ENCODE peak calls at places on chromosomes 13 and 19, in five cellular contexts. One of them, this sample, is unnamed.

GRCh38 chr19:876780-877314 is 16.1 kb downstream of the MED16 start:
- DNase-seq in astrocyte of the spinal cord: no peak
- DNase-seq in colonic mucosa: no peak
- DNase-seq in AG09309: no peak
- DNase-seq in GM23338: no peak
- DNase-seq in this sample: no peak

GRCh38 chr13:41156611-41157010 is 24.0 kb upstream of the KBTBD6 start:
- DNase-seq in astrocyte of the spinal cord: no peak
- DNase-seq in colonic mucosa: no peak
- DNase-seq in AG09309: no peak
- DNase-seq in GM23338: no peak
- DNase-seq in this sample: no peak

GRCh38 chr13:79447741-79448140 is 33.2 kb upstream of the NDFIP2 start:
- DNase-seq in astrocyte of the spinal cord: no peak
- DNase-seq in colonic mucosa: no peak
- DNase-seq in AG09309: no peak
- DNase-seq in GM23338: no peak
- DNase-seq in this sample: no peak

GRCh38 chr13:41058229-41059070 is 2.9 kb upstream of the WBP4 start:
- DNase-seq in astrocyte of the spinal cord: no peak
- DNase-seq in colonic mucosa: no peak
- DNase-seq in AG09309: no peak
- DNase-seq in GM23338: no peak
- DNase-seq in this sample: no peak

GRCh38 chr13:70473912-70474311 is 365.7 kb upstream of the KLHL1 start:
- DNase-seq in astrocyte of the spinal cord: no peak
- DNase-seq in colonic mucosa: no peak
- DNase-seq in AG09309: no peak
- DNase-seq in GM23338: no peak
- DNase-seq in this sample: no peak

GRCh38 chr13:63737418-63737817 is 2321.8 kb upstream of the PCDH20 start:
- DNase-seq in astrocyte of the spinal cord: no peak
- DNase-seq in colonic mucosa: no peak
- DNase-seq in AG09309: no peak
- DNase-seq in GM23338: no peak
- DNase-seq in this sample: no peak

GRCh38 chr13:38417727-38418126 is 68.1 kb downstream of the UFM1 start:
- DNase-seq in astrocyte of the spinal cord: no peak
- DNase-seq in colonic mucosa: no peak
- DNase-seq in AG09309: no peak
- DNase-seq in GM23338: peak; percentile 60
- DNase-seq in this sample: no peak

GRCh38 chr19:38457690-38458405 is 24.4 kb downstream of the RYR1 start:
- DNase-seq in astrocyte of the spinal cord: no peak
- DNase-seq in colonic mucosa: no peak
- DNase-seq in AG09309: no peak
- DNase-seq in GM23338: no peak
- DNase-seq in this sample: no peak

GRCh38 chr13:113646921-113647340 is 11.1 kb downstream of the ATP4B start:
- DNase-seq in astrocyte of the spinal cord: no peak
- DNase-seq in colonic mucosa: no peak
- DNase-seq in AG09309: no peak
- DNase-seq in GM23338: no peak
- DNase-seq in this sample: no peak

GRCh38 chr13:100836696-100837095 is 162.1 kb upstream of the TMTC4 start:
- DNase-seq in astrocyte of the spinal cord: peak; percentile 46
- DNase-seq in colonic mucosa: no peak
- DNase-seq in AG09309: no peak
- DNase-seq in GM23338: no peak
- DNase-seq in this sample: no peak

GRCh38 chr19:2560369-2560768 is 84.4 kb downstream of the GADD45B start:
- DNase-seq in astrocyte of the spinal cord: no peak
- DNase-seq in colonic mucosa: no peak
- DNase-seq in AG09309: no peak
- DNase-seq in GM23338: no peak
- DNase-seq in this sample: no peak

GRCh38 chr13:109642358-109642757 is 144.0 kb downstream of the IRS2 start:
- DNase-seq in astrocyte of the spinal cord: no peak
- DNase-seq in colonic mucosa: no peak
- DNase-seq in AG09309: no peak
- DNase-seq in GM23338: no peak
- DNase-seq in this sample: no peak

GRCh38 chr19:18657590-18658365 is 20.9 kb downstream of the KLHL26 start:
- DNase-seq in astrocyte of the spinal cord: peak; percentile 93
- DNase-seq in colonic mucosa: no peak
- DNase-seq in AG09309: peak; percentile 48
- DNase-seq in GM23338: peak; percentile 78
- DNase-seq in this sample: no peak

GRCh38 chr13:40477623-40478608 is 188.5 kb downstream of the FOXO1 start:
- DNase-seq in astrocyte of the spinal cord: no peak
- DNase-seq in colonic mucosa: no peak
- DNase-seq in AG09309: no peak
- DNase-seq in GM23338: no peak
- DNase-seq in this sample: no peak

GRCh38 chr19:29590278-29590677 is 15.8 kb upstream of the POP4 start:
- DNase-seq in astrocyte of the spinal cord: no peak
- DNase-seq in colonic mucosa: no peak
- DNase-seq in AG09309: no peak
- DNase-seq in GM23338: peak; percentile 37
- DNase-seq in this sample: no peak

GRCh38 chr19:38529610-38530009 is 88.1 kb downstream of the MAP4K1 start:
- DNase-seq in astrocyte of the spinal cord: no peak
- DNase-seq in colonic mucosa: no peak
- DNase-seq in AG09309: no peak
- DNase-seq in GM23338: no peak
- DNase-seq in this sample: no peak

GRCh38 chr19:34269968-34270621 is 15.7 kb downstream of the GARRE1 start:
- DNase-seq in astrocyte of the spinal cord: peak; percentile 65
- DNase-seq in colonic mucosa: peak; percentile 45
- DNase-seq in AG09309: no peak
- DNase-seq in GM23338: peak; percentile 69
- DNase-seq in this sample: peak; percentile 79

GRCh38 chr13:60431108-60431700 is 34.2 kb downstream of the TDRD3 start:
- DNase-seq in astrocyte of the spinal cord: peak; percentile 76
- DNase-seq in colonic mucosa: no peak
- DNase-seq in AG09309: peak; percentile 37
- DNase-seq in GM23338: peak; percentile 82
- DNase-seq in this sample: peak; percentile 54

DNA sequence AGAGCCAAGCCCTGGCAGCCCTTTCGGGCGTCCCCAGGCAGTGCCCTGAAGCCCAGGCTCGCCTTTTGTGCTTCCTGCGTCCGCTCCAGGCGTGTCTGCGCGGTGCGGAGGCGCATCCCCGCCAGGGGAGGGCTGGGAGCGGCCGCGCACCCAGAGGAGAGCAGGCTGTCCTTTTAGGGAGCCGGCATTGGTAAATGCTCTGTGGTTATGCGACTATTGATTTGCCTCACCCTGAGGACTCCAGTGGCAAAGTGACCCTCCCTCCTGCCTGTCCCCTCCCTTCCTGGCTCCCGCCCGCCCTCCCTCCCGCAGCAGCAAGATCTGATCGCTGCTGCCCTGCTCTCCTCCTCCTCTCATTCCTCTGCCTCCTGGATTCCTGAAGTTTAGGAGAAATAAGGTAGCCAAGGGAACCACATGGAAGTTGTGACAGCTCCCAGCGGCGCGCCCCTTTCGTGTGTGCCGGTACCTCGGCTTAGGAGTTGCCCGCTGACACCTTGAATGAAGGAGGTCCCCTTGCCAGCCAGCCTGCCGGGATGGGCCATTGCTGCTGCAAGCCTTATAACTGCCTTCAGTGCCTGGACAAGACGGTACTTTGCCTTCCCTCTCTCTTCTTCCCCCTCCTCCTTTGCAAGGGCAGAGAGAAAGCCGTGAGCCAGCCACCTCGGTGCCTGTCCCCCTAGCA is 167.0 kb downstream of the SLC7A1 start:
- DNase-seq in astrocyte of the spinal cord: no peak
- DNase-seq in colonic mucosa: no peak
- DNase-seq in AG09309: no peak
- DNase-seq in GM23338: peak; percentile 87
- DNase-seq in this sample: no peak
- H3K4me3 ChIP-seq in astrocyte of the spinal cord: peak overlapping the region; percentile 29
- H3K4me3 ChIP-seq in colonic mucosa: no peak overlapping the region
- H3K4me3 ChIP-seq in AG09309: peak overlapping the region; percentile 24
- H3K4me3 ChIP-seq in GM23338: peak overlapping the region; percentile 66
- H3K4me3 ChIP-seq in this sample: no peak overlapping the region

GRCh38 chr19:42613666-42614065 is 18.9 kb upstream of the CEACAM8 start:
- DNase-seq in astrocyte of the spinal cord: no peak
- DNase-seq in colonic mucosa: no peak
- DNase-seq in AG09309: no peak
- DNase-seq in GM23338: no peak
- DNase-seq in this sample: no peak

DNA sequence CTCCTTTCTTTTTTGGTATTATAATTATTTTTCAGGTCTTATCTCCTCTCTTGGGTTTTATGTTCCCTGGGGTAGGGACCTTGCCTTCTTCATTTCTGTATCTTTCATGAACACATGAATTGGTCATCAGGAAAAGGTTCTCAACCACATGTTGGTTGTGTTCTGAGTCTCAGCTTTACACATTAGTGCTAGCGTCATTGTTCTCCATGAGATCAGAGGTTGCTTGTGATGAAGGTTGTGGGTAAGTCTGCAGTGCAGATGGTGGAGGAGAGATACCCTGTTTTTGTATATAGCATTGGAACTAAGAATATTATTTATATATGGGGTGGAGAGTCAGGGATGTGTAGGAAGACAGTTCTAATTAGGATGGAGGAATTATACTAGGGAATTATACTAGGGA is 24.5 kb upstream of the CEACAM8 start:
- DNase-seq in astrocyte of the spinal cord: no peak
- DNase-seq in colonic mucosa: no peak
- DNase-seq in AG09309: no peak
- DNase-seq in GM23338: no peak
- DNase-seq in this sample: no peak
- TF ChIP-seq CTCF in astrocyte of the spinal cord: no peak
- TF ChIP-seq CTCF in colonic mucosa: no peak
- TF ChIP-seq CTCF in AG09309: no peak
- TF ChIP-seq CTCF in GM23338: no peak
- TF ChIP-seq CTCF in this sample: no peak

GRCh38 chr13:20370815-20371421 is 138.8 kb upstream of the GJB6 start:
- DNase-seq in astrocyte of the spinal cord: no peak
- DNase-seq in colonic mucosa: no peak
- DNase-seq in AG09309: no peak
- DNase-seq in GM23338: peak; percentile 31
- DNase-seq in this sample: no peak
- H3K4me3 ChIP-seq in astrocyte of the spinal cord: no peak overlapping the region
- H3K4me3 ChIP-seq in colonic mucosa: no peak overlapping the region
- H3K4me3 ChIP-seq in AG09309: no peak overlapping the region
- H3K4me3 ChIP-seq in GM23338: no peak overlapping the region
- H3K4me3 ChIP-seq in this sample: no peak overlapping the region

DNA sequence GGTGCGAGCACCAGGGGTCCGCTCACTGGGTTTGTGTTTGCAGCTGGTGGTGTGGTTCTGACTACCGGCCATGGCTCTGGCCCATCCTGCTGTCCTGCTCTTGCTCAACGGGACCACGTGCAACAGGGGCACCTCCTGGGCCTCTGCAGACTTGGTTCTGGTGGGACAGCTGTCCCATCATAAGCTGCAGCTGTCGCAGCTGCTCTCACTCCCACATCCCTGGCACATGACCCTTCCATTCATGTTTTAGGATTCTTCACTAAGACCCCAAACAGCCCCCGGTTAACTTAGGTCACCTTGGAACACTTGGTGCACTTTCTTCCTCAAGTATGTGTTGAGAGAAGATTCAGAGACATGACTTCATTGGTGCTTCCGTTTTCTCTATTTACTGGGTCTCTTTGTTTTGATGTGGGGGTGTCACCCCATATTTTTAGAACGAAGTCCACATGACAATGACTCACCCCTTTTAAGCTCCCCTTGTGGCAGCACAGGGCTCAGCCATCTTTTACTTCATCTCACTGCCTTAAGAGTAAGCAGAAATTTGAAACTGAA is 68.4 kb upstream of the ARHGEF7 start:
- DNase-seq in astrocyte of the spinal cord: peak; percentile 27
- DNase-seq in colonic mucosa: no peak
- DNase-seq in AG09309: no peak
- DNase-seq in GM23338: no peak
- DNase-seq in this sample: no peak
- TF ChIP-seq CTCF in astrocyte of the spinal cord: peak; percentile 13
- TF ChIP-seq CTCF in colonic mucosa: no peak
- TF ChIP-seq CTCF in AG09309: peak; percentile 45
- TF ChIP-seq CTCF in GM23338: no peak
- TF ChIP-seq CTCF in this sample: peak; percentile 47

GRCh38 chr19:3678188-3678587 is 22.1 kb downstream of the PIP5K1C start:
- DNase-seq in astrocyte of the spinal cord: no peak
- DNase-seq in colonic mucosa: no peak
- DNase-seq in AG09309: no peak
- DNase-seq in GM23338: no peak
- DNase-seq in this sample: no peak

GRCh38 chr19:3679138-3679537 is 21.1 kb downstream of the PIP5K1C start:
- DNase-seq in astrocyte of the spinal cord: no peak
- DNase-seq in colonic mucosa: no peak
- DNase-seq in AG09309: no peak
- DNase-seq in GM23338: no peak
- DNase-seq in this sample: no peak

GRCh38 chr19:3682286-3682685 is 18.0 kb downstream of the PIP5K1C start:
- DNase-seq in astrocyte of the spinal cord: no peak
- DNase-seq in colonic mucosa: no peak
- DNase-seq in AG09309: no peak
- DNase-seq in GM23338: no peak
- DNase-seq in this sample: no peak

GRCh38 chr19:3680939-3681338 is 19.3 kb downstream of the PIP5K1C start:
- DNase-seq in astrocyte of the spinal cord: no peak
- DNase-seq in colonic mucosa: no peak
- DNase-seq in AG09309: no peak
- DNase-seq in GM23338: no peak
- DNase-seq in this sample: no peak

DNA sequence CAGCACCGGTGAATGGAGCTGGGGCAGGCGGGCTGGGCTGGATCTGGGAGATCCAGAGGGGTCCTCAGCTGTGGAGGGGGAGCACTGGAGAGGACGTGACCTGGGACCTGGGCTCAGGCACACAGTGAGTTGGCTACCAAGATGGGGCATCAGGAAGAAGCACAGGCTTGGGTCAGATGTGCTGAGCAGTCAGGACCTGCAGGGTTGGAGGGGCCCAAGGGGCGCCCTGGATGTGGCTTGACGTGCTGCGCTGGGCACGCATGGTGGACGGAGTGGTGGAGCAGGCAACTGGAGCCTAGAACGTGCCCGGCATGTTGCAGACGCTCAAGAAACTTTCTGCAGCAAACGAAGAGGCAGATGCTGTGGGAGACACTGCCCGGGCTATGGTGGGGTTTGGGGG is 20.7 kb downstream of the PIP5K1C start:
- DNase-seq in astrocyte of the spinal cord: no peak
- DNase-seq in colonic mucosa: no peak
- DNase-seq in AG09309: no peak
- DNase-seq in GM23338: no peak
- DNase-seq in this sample: no peak
- H3K4me3 ChIP-seq in astrocyte of the spinal cord: no peak overlapping the region
- H3K4me3 ChIP-seq in colonic mucosa: no peak overlapping the region
- H3K4me3 ChIP-seq in AG09309: no peak overlapping the region
- H3K4me3 ChIP-seq in GM23338: no peak overlapping the region
- H3K4me3 ChIP-seq in this sample: no peak overlapping the region

DNA sequence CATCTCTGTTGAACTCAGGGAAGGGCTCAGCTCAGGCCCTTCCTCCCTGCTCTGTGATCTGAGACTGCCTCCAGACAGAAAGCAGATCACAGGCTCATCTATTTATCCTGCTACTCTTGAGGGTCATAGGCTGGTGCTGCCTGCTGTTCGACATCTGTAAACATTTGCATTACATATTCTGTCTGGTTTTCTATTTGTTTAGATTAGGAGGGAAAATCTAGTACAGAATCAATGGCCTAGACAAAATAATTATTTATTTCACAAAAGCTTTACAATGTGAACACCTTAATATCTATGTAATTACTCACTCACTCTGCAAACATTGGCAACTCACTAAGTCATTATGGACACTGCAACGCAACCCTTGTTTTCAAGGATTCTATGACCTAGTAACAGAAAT is 43.0 kb downstream of the CEP89 start:
- DNase-seq in astrocyte of the spinal cord: peak; percentile 16
- DNase-seq in colonic mucosa: no peak
- DNase-seq in AG09309: no peak
- DNase-seq in GM23338: no peak
- DNase-seq in this sample: no peak
- TF ChIP-seq CTCF in astrocyte of the spinal cord: no peak
- TF ChIP-seq CTCF in colonic mucosa: no peak
- TF ChIP-seq CTCF in AG09309: no peak
- TF ChIP-seq CTCF in GM23338: no peak
- TF ChIP-seq CTCF in this sample: no peak